ENCODE peak calls at places on chromosomes 11 and 22, in six cellular contexts. B, L, P, V, C and H are unnamed samples.

GRCh38 chr11:63504054-63504453 is 1.8 kb upstream of the LGALS12 start:
- DNase-seq in B (no peak), L (no peak), P (no peak), V (no peak), C (no peak), H (no peak)

GRCh38 chr11:127612602-127613001 is 612.0 kb upstream of the KIRREL3 start:
- DNase-seq in B (no peak), L (no peak), P (no peak), V (no peak), C (no peak), H (no peak)

GRCh38 chr11:83523676-83524075 is 237.5 kb upstream of the CCDC90B start:
- DNase-seq in B (no peak), L (no peak), P (no peak), V (no peak), C (no peak), H (no peak)

GRCh38 chr11:2521681-2522630 is 77.1 kb downstream of the KCNQ1 start:
- DNase-seq in B (no peak), L (no peak), P (no peak), V (no peak), C (peak), H (no peak)

GRCh38 chr11:129324533-129325175 is 51.0 kb upstream of the BARX2 start:
- DNase-seq in B (no peak), L (no peak), P (peak), V (no peak), C (no peak), H (peak)

GRCh38 chr11:65423516-65424199 is 1.1 kb downstream of the NEAT1 start:
- DNase-seq in B (no peak), L (no peak), P (peak), V (no peak), C (peak), H (no peak)

GRCh38 chr11:70538641-70539359 is 140.5 kb downstream of the CTTN start:
- DNase-seq in B (no peak), L (no peak), P (no peak), V (no peak), C (no peak), H (no peak)

GRCh38 chr22:38318792-38319773 is 1.9 kb upstream of the CSNK1E start:
- DNase-seq in B (no peak), L (no peak), P (no peak), V (no peak), C (no peak), H (no peak)

GRCh38 chr11:12430912-12431311 is 53.5 kb downstream of the PARVA start:
- DNase-seq in B (no peak), L (no peak), P (peak), V (peak), C (no peak), H (peak)

GRCh38 chr11:126405906-126406305 is 50.4 kb downstream of the ST3GAL4 start:
- DNase-seq in B (no peak), L (no peak), P (no peak), V (peak), C (no peak), H (no peak)

GRCh38 chr11:114953039-114953438 is 274.7 kb downstream of the NXPE2 start:
- DNase-seq in B (no peak), L (peak), P (no peak), V (no peak), C (no peak), H (peak)

GRCh38 chr11:17460406-17460805 is 16.2 kb downstream of the ABCC8 start:
- DNase-seq in B (no peak), L (no peak), P (no peak), V (no peak), C (no peak), H (no peak)

GRCh38 chr11:65591939-65592814 is 3.4 kb downstream of the KCNK7 start:
- DNase-seq in B (no peak), L (no peak), P (no peak), V (no peak), C (no peak), H (no peak)

GRCh38 chr11:108793611-108794010 is 128.7 kb downstream of the DDX10 start:
- DNase-seq in B (no peak), L (no peak), P (no peak), V (no peak), C (no peak), H (no peak)

GRCh38 chr11:119520966-119521365 is 98.0 kb upstream of the THY1 start:
- DNase-seq in B (no peak), L (no peak), P (no peak), V (no peak), C (no peak), H (no peak)

GRCh38 chr11:64313491-64314145 is 3.7 kb downstream of the TRMT112 start:
- DNase-seq in B (no peak), L (no peak), P (no peak), V (no peak), C (peak), H (no peak)

GRCh38 chr22:45896153-45896951 is 80.6 kb downstream of the WNT7B start:
- DNase-seq in B (no peak), L (no peak), P (no peak), V (peak), C (no peak), H (no peak)

GRCh38 chr22:25054943-25055511 is 102.5 kb downstream of the KIAA1671 start:
- DNase-seq in B (no peak), L (no peak), P (no peak), V (no peak), C (no peak), H (no peak)

GRCh38 chr22:46069518-46070214 is 80.7 kb upstream of the PPARA start:
- DNase-seq in B (no peak), L (peak), P (peak), V (peak), C (peak), H (peak)

GRCh38 chr11:35102267-35102666 is 36.7 kb upstream of the CD44 start:
- DNase-seq in B (no peak), L (no peak), P (no peak), V (no peak), C (no peak), H (no peak)

GRCh38 chr11:31419138-31419537 is 49.5 kb downstream of the DNAJC24 start:
- DNase-seq in B (no peak), L (peak), P (no peak), V (no peak), C (no peak), H (no peak)

GRCh38 chr11:9285850-9286587 is 20.9 kb upstream of the DENND5A start:
- DNase-seq in B (no peak), L (no peak), P (no peak), V (no peak), C (no peak), H (no peak)

GRCh38 chr11:13260196-13260962 is 17.2 kb upstream of the BMAL1 start:
- DNase-seq in B (no peak), L (no peak), P (no peak), V (peak), C (no peak), H (no peak)

GRCh38 chr11:95282337-95282751 is 51.3 kb upstream of the SESN3 start:
- DNase-seq in B (no peak), L (no peak), P (no peak), V (no peak), C (no peak), H (peak)

GRCh38 chr11:103619480-103619879 is 417.0 kb upstream of the DDI1 start:
- DNase-seq in B (no peak), L (peak), P (peak), V (no peak), C (no peak), H (peak)

GRCh38 chr11:15744693-15745092 is 611.7 kb downstream of the SOX6 start:
- DNase-seq in B (no peak), L (no peak), P (no peak), V (no peak), C (no peak), H (no peak)

GRCh38 chr11:8566613-8567210 is 27.3 kb downstream of the STK33 start:
- DNase-seq in B (no peak), L (peak), P (peak), V (peak), C (no peak), H (peak)

GRCh38 chr11:36540998-36541397 is 26.8 kb upstream of the RAG1 start:
- DNase-seq in B (no peak), L (peak), P (peak), V (no peak), C (no peak), H (peak)